ENCODE peak calls at places on chromosomes 16 and 17, in six cellular contexts. G, H, P, W, F and C are unnamed samples.

GRCh38 chr16:77963185-77964044 is 58.9 kb upstream of the CLEC3A start:
- DNase-seq in W (no peak), F (no peak), H (no peak), G (no peak), P (no peak), C (no peak)

GRCh38 chr16:50679266-50679665 is 1.8 kb downstream of the SNX20 start:
- DNase-seq in G (peak; percentile 15), F (no peak), H (no peak), P (no peak), W (no peak), C (no peak)

GRCh38 chr17:13864551-13864950 is 204.8 kb upstream of the COX10 start:
- DNase-seq in G (no peak), P (no peak), H (peak; percentile 10), F (no peak), W (no peak), C (peak; percentile 65)

GRCh38 chr17:17739388-17740066 is 58.3 kb downstream of the RAI1 start:
- DNase-seq in H (peak; percentile 34), W (no peak), G (no peak), F (no peak), P (no peak), C (no peak)

GRCh38 chr16:87762071-87762571 is 3.7 kb downstream of the KLHDC4 start:
- DNase-seq in G (peak; percentile 42), F (no peak), H (no peak), P (peak; percentile 83), W (no peak), C (no peak)

GRCh38 chr17:3920940-3921852 is 4.9 kb upstream of the P2RX1 start:
- DNase-seq in H (no peak), F (no peak), G (no peak), W (no peak), P (peak; percentile 38), C (no peak)

GRCh38 chr16:86931410-86931941 is 353.1 kb downstream of the FOXL1 start:
- DNase-seq in P (no peak), G (peak; percentile 66), F (no peak), H (peak; percentile 23), W (no peak), C (peak; percentile 47)

GRCh38 chr17:17565471-17566365 is 25.8 kb downstream of the PEMT start:
- DNase-seq in P (peak; percentile 6), G (no peak), W (no peak), H (no peak), F (peak; percentile 63), C (no peak)

GRCh38 chr16:21233521-21234150 is at the start of gene ANKS4B:
- DNase-seq in W (no peak), P (no peak), G (no peak), F (no peak), H (no peak), C (no peak)

GRCh38 chr17:15947976-15948752 is 3.2 kb downstream of the ADORA2B start:
- DNase-seq in F (no peak), H (peak; percentile 56), P (no peak), G (no peak), W (no peak), C (no peak)

GRCh38 chr16:75011634-75012307 is 12.9 kb downstream of the ZNRF1 start:
- DNase-seq in W (peak; percentile 58), G (no peak), P (no peak), H (peak; percentile 97), F (no peak), C (peak; percentile 75)

GRCh38 chr16:55773859-55774549 is 58.9 kb downstream of the CES1 start:
- DNase-seq in F (no peak), P (no peak), G (no peak), W (no peak), H (no peak), C (no peak)

GRCh38 chr17:80586464-80587228 is 42.0 kb downstream of the RPTOR start:
- DNase-seq in H (no peak), W (no peak), P (no peak), F (peak; percentile 84), G (no peak), C (peak; percentile 7)

GRCh38 chr17:48429638-48430586 is at the start of gene SKAP1:
- DNase-seq in G (no peak), H (no peak), P (no peak), W (no peak), F (no peak), C (no peak)

GRCh38 chr17:1755993-1756306 is 5.9 kb upstream of the SERPINF1 start:
- DNase-seq in G (no peak), H (no peak), W (no peak), P (no peak), F (no peak), C (no peak)

GRCh38 chr16:69762843-69763556 is 868 bp downstream of the WWP2 start:
- DNase-seq in G (peak; percentile 39), W (no peak), F (no peak), H (peak; percentile 46), P (peak; percentile 41), C (no peak)

GRCh38 chr16:67552476-67552875 is 9.8 kb upstream of the CTCF start:
- DNase-seq in F (no peak), G (no peak), W (no peak), P (no peak), H (no peak), C (no peak)

GRCh38 chr16:86680137-86680536 is 101.8 kb downstream of the FOXL1 start:
- DNase-seq in W (no peak), P (no peak), F (no peak), H (peak; percentile 56), G (no peak), C (peak; percentile 53)

GRCh38 chr16:89084814-89085612 is 8.6 kb upstream of the ACSF3 start:
- DNase-seq in P (no peak), H (no peak), W (no peak), G (no peak), F (no peak), C (no peak)

GRCh38 chr17:18991531-18992315 is 12.8 kb downstream of the FAM83G start:
- DNase-seq in F (no peak), G (no peak), P (no peak), H (no peak), W (no peak), C (no peak)

GRCh38 chr16:73152731-73153130 is 104.8 kb upstream of the ZFHX3 start:
- DNase-seq in W (no peak), G (peak; percentile 73), H (no peak), F (no peak), P (no peak), C (no peak)

GRCh38 chr16:72203401-72203800 is 31.4 kb upstream of the PMFBP1 start:
- DNase-seq in F (no peak), H (peak; percentile 62), P (peak; percentile 21), G (no peak), W (peak; percentile 15), C (no peak)

GRCh38 chr16:15573274-15573895 is 69.6 kb downstream of the MARF1 start:
- DNase-seq in W (no peak), H (no peak), F (no peak), G (no peak), P (no peak), C (no peak)

GRCh38 chr17:77881545-77881944 is 77.0 kb upstream of the TNRC6C start:
- DNase-seq in F (peak; percentile 92), W (no peak), H (no peak), P (peak; percentile 95), G (no peak), C (peak; percentile 69)

GRCh38 chr17:70956731-70957130 is 787.4 kb downstream of the KCNJ2 start:
- DNase-seq in P (no peak), H (no peak), F (no peak), W (no peak), G (no peak), C (no peak)

GRCh38 chr16:69127966-69128510 is 4.3 kb downstream of the CHTF8 start:
- DNase-seq in W (no peak), F (no peak), H (no peak), G (no peak), P (no peak), C (no peak)

GRCh38 chr16:53945996-53946395 is 242.0 kb downstream of the FTO start:
- DNase-seq in G (peak; percentile 65), H (peak; percentile 59), F (no peak), P (peak; percentile 10), W (peak; percentile 14), C (no peak)

GRCh38 chr17:56917559-56918296 is 3.9 kb upstream of the TRIM25 start:
- DNase-seq in P (no peak), G (no peak), H (no peak), F (no peak), W (no peak), C (no peak)

GRCh38 chr17:19262650-19263620 is 25.8 kb downstream of the EPN2 start:
- DNase-seq in G (no peak), P (no peak), F (no peak), W (no peak), H (peak; percentile 94), C (no peak)

GRCh38 chr17:20127660-20128413 is 118.7 kb downstream of the SPECC1 start:
- DNase-seq in F (no peak), P (no peak), G (peak; percentile 48), W (peak; percentile 12), H (peak; percentile 62), C (no peak)

GRCh38 chr16:87363771-87364476 is 19.7 kb downstream of the FBXO31 start:
- DNase-seq in G (no peak), H (no peak), P (no peak), W (no peak), F (peak; percentile 69), C (no peak)

GRCh38 chr16:15874745-15875314 is 13.6 kb downstream of the CEP20 start:
- DNase-seq in W (peak; percentile 49), G (peak; percentile 68), F (peak; percentile 65), H (peak; percentile 67), P (peak; percentile 42), C (peak; percentile 24)

GRCh38 chr17:20225162-20226115 is 216.3 kb downstream of the SPECC1 start:
- DNase-seq in F (no peak), G (no peak), W (no peak), H (no peak), P (no peak), C (no peak)

GRCh38 chr17:39719966-39720365 is 10.4 kb downstream of the MIEN1 start:
- DNase-seq in H (no peak), W (no peak), G (no peak), F (no peak), P (no peak), C (no peak)

GRCh38 chr17:6657633-6658287 is 6.2 kb downstream of the C17orf100 start:
- DNase-seq in G (no peak), H (no peak), P (peak; percentile 21), W (no peak), F (no peak), C (no peak)
- H3K4me3 ChIP-seq in G (no peak overlapping the region), H (peak overlapping the region; percentile 41), P (peak overlapping the region; percentile 81), W (no peak overlapping the region), F (no peak overlapping the region), C (no peak overlapping the region)

GRCh38 chr16:31403590-31404352 is 10.6 kb downstream of the ITGAD start:
- DNase-seq in G (no peak), P (no peak), W (no peak), F (no peak), H (no peak), C (no peak)
- H3K4me3 ChIP-seq in G (no peak overlapping the region), P (no peak overlapping the region), W (peak overlapping the region; percentile 19), F (peak overlapping the region; percentile 46), H (no peak overlapping the region), C (peak overlapping the region; percentile 11)

GRCh38 chr17:31486351-31487062 is 95.0 kb downstream of the RAB11FIP4 start:
- DNase-seq in G (no peak), H (no peak), W (no peak), P (no peak), F (peak; percentile 35), C (no peak)
- H3K4me3 ChIP-seq in G (no peak overlapping the region), H (no peak overlapping the region), W (no peak overlapping the region), P (no peak overlapping the region), F (no peak overlapping the region), C (no peak overlapping the region)

GRCh38 chr16:10618710-10619209 is 38.4 kb upstream of the EMP2 start:
- DNase-seq in H (no peak), G (no peak), P (no peak), F (no peak), W (no peak), C (no peak)
- H3K4me3 ChIP-seq in H (peak overlapping the region; percentile 20), G (no peak overlapping the region), P (no peak overlapping the region), F (no peak overlapping the region), W (no peak overlapping the region), C (no peak overlapping the region)

GRCh38 chr17:8916470-8916869 is 49.0 kb upstream of the PIK3R6 start:
- DNase-seq in H (no peak), F (no peak), G (no peak), P (no peak), W (no peak), C (no peak)
- H3K4me3 ChIP-seq in H (no peak overlapping the region), F (no peak overlapping the region), G (no peak overlapping the region), P (no peak overlapping the region), W (no peak overlapping the region), C (no peak overlapping the region)